ENCODE peak calls at places on chromosomes 12 and 14, in five cellular contexts. V, H, D, F and P are unnamed samples.

GRCh38 chr12:39402922-39403321 is 40.0 kb downstream of the KIF21A start:
- DNase-seq in V (no peak), H (no peak), D (no peak), F (no peak), P (no peak)

GRCh38 chr14:91796622-91797347 is 64.9 kb upstream of the CATSPERB start:
- DNase-seq in D (no peak), H (no peak), F (peak; percentile 22), V (no peak), P (no peak)

GRCh38 chr14:37172936-37173613 is 669 bp upstream of the SLC25A21 start:
- DNase-seq in F (no peak), H (no peak), D (no peak), V (no peak), P (no peak)

GRCh38 chr12:57242691-57243454 is 8.1 kb downstream of the STAC3 start:
- DNase-seq in V (peak; percentile 64), D (peak; percentile 67), F (peak; percentile 28), H (peak; percentile 36), P (no peak)

GRCh38 chr14:22824711-22825359 is 4.9 kb upstream of the MRPL52 start:
- DNase-seq in D (no peak), V (peak; percentile 28), H (no peak), F (peak; percentile 82), P (no peak)

GRCh38 chr14:21104448-21105060 is 3.7 kb downstream of the TMEM253 start:
- DNase-seq in F (peak; percentile 83), V (peak; percentile 68), H (peak; percentile 50), D (peak; percentile 59), P (peak; percentile 85)

GRCh38 chr12:49930515-49931288 is 19.8 kb upstream of the AQP2 start:
- DNase-seq in H (no peak), D (no peak), F (peak; percentile 80), V (no peak), P (no peak)

GRCh38 chr12:4881665-4882064 is 28.0 kb upstream of the KCNA1 start:
- DNase-seq in F (no peak), D (no peak), V (no peak), H (no peak), P (no peak)

GRCh38 chr12:55470088-55470830 is at the start of gene OR6C70:
- DNase-seq in D (no peak), H (no peak), V (no peak), F (no peak), P (no peak)

GRCh38 chr12:2609020-2609419 is 185.8 kb upstream of the FKBP4 start:
- DNase-seq in D (no peak), F (no peak), V (no peak), H (no peak), P (no peak)

GRCh38 chr14:65877631-65878030 is 465.1 kb downstream of the FUT8 start:
- DNase-seq in H (no peak), D (no peak), V (no peak), F (no peak), P (no peak)

GRCh38 chr14:77052281-77053044 is 24.0 kb upstream of the IRF2BPL start:
- DNase-seq in V (no peak), H (no peak), D (no peak), F (no peak), P (no peak)

GRCh38 chr12:51687142-51687935 is 96.3 kb downstream of the SCN8A start:
- DNase-seq in V (no peak), F (peak; percentile 55), D (no peak), H (no peak), P (no peak)

GRCh38 chr12:47312794-47313426 is 233.2 kb upstream of the AMIGO2 start:
- DNase-seq in H (no peak), V (no peak), F (no peak), D (no peak), P (no peak)

GRCh38 chr12:106581543-106582263 is 1.1 kb upstream of the RFX4 start:
- DNase-seq in D (no peak), V (no peak), H (no peak), F (peak; percentile 43), P (peak; percentile 46)

GRCh38 chr14:99644723-99645544 is at the start of gene HHIPL1:
- DNase-seq in H (no peak), V (no peak), D (no peak), F (peak; percentile 50), P (no peak)

GRCh38 chr14:50836515-50836914 is 5.6 kb upstream of the NIN start:
- DNase-seq in D (no peak), V (no peak), F (peak; percentile 21), H (no peak), P (no peak)

GRCh38 chr12:64549108-64549507 is 61.2 kb upstream of the RASSF3 start:
- DNase-seq in D (no peak), H (no peak), V (no peak), F (no peak), P (no peak)

GRCh38 chr12:132836803-132837331 is 8.2 kb upstream of the GOLGA3 start:
- DNase-seq in F (no peak), D (no peak), V (no peak), H (no peak), P (no peak)